ENCODE peak calls at places on chromosomes 5 and 9, in six cellular contexts. X, H, A, B, J and T are unnamed samples.

GRCh38 chr5:83149671-83150070 is 72.3 kb downstream of the XRCC4 start:
- DNase-seq in X (no peak), H (no peak), A (no peak), B (no peak), J (peak; percentile 11), T (no peak)

GRCh38 chr5:139246394-139246793 is 47.1 kb upstream of the MATR3 start:
- DNase-seq in X (no peak), H (no peak), A (no peak), B (peak; percentile 57), J (peak; percentile 36), T (no peak)

GRCh38 chr5:76617675-76618074 is 5.5 kb downstream of the F2RL2 start:
- DNase-seq in X (no peak), H (no peak), A (no peak), B (peak; percentile 70), J (peak; percentile 87), T (no peak)

GRCh38 chr9:94082553-94082952 is 1.7 kb upstream of the PTPDC1 start:
- DNase-seq in X (no peak), H (no peak), A (no peak), B (no peak), J (no peak), T (no peak)

GRCh38 chr5:68265822-68266395 is 50.4 kb downstream of the PIK3R1 start:
- DNase-seq in X (no peak), H (no peak), A (no peak), B (peak; percentile 47), J (no peak), T (no peak)

GRCh38 chr9:33125871-33126822 is 41.0 kb downstream of the B4GALT1 start:
- DNase-seq in X (no peak), H (no peak), A (no peak), B (peak; percentile 40), J (no peak), T (no peak)

GRCh38 chr5:142324871-142325676 is at the start of gene SPRY4:
- DNase-seq in X (peak; percentile 96), H (peak; percentile 79), A (peak; percentile 95), B (peak; percentile 99), J (peak; percentile 98), T (peak; percentile 79)

GRCh38 chr5:125012727-125013451 is 266.4 kb upstream of the ZNF608 start:
- DNase-seq in X (no peak), H (peak; percentile 55), A (no peak), B (no peak), J (no peak), T (no peak)

GRCh38 chr5:56358703-56359428 is 125.7 kb upstream of the ANKRD55 start:
- DNase-seq in X (no peak), H (peak; percentile 67), A (peak; percentile 24), B (no peak), J (no peak), T (no peak)

GRCh38 chr9:109574061-109574882 is 76.2 kb upstream of the PTPN3 start:
- DNase-seq in X (peak; percentile 47), H (peak; percentile 26), A (no peak), B (peak; percentile 75), J (peak; percentile 65), T (no peak)

GRCh38 chr9:16689352-16689938 is 181.0 kb downstream of the BNC2 start:
- DNase-seq in X (no peak), H (no peak), A (peak; percentile 18), B (peak; percentile 38), J (no peak), T (no peak)

GRCh38 chr9:71909887-71910601 is 949 bp downstream of the ABHD17B start:
- DNase-seq in X (no peak), H (peak; percentile 63), A (peak; percentile 67), B (peak; percentile 23), J (peak; percentile 9), T (peak; percentile 53)

GRCh38 chr9:124894035-124894740 is 32.3 kb downstream of the ARPC5L start:
- DNase-seq in X (no peak), H (no peak), A (no peak), B (no peak), J (no peak), T (no peak)

GRCh38 chr5:132464155-132464939 is 26.2 kb downstream of the IRF1 start:
- DNase-seq in X (no peak), H (no peak), A (no peak), B (no peak), J (no peak), T (peak; percentile 47)

GRCh38 chr9:129554649-129555048 is 66.3 kb downstream of the C9orf50 start:
- DNase-seq in X (no peak), H (no peak), A (no peak), B (peak; percentile 35), J (no peak), T (no peak)

GRCh38 chr9:727767-728166 is 113.7 kb upstream of the DMRT1 start:
- DNase-seq in X (no peak), H (no peak), A (no peak), B (no peak), J (no peak), T (no peak)
- TF ChIP-seq CTCF in X (no peak), H (no peak), A (no peak), B (no peak), J (no peak), T (no peak)

GRCh38 chr5:42089705-42090104 is 164.6 kb downstream of the FBXO4 start:
- DNase-seq in X (no peak), H (no peak), A (no peak), B (no peak), J (no peak), T (no peak)
- TF ChIP-seq CTCF in X (no peak), H (no peak), A (no peak), B (no peak), J (no peak), T (no peak)

GRCh38 chr9:35142037-35142436 is 19.8 kb upstream of the UNC13B start:
- DNase-seq in X (no peak), H (no peak), A (no peak), B (no peak), J (no peak), T (no peak)
- TF ChIP-seq CTCF in X (no peak), H (no peak), A (no peak), B (no peak), J (no peak), T (no peak)

GRCh38 chr5:111472096-111472495 is 40.2 kb downstream of the STARD4 start:
- DNase-seq in X (no peak), H (no peak), A (no peak), B (no peak), J (no peak), T (no peak)

GRCh38 chr5:111469293-111469896 is 42.9 kb downstream of the STARD4 start:
- DNase-seq in X (no peak), H (no peak), A (no peak), B (no peak), J (no peak), T (no peak)

GRCh38 chr5:111472579-111472978 is 39.8 kb downstream of the STARD4 start:
- DNase-seq in X (no peak), H (no peak), A (no peak), B (no peak), J (no peak), T (no peak)

GRCh38 chr5:111469905-111470304 is 42.4 kb downstream of the STARD4 start:
- DNase-seq in X (no peak), H (no peak), A (no peak), B (no peak), J (no peak), T (no peak)
- TF ChIP-seq CTCF in X (no peak), H (no peak), A (no peak), B (peak; percentile 0), J (no peak), T (no peak)

GRCh38 chr9:14214065-14214684 is 99.8 kb downstream of the NFIB start:
- DNase-seq in X (no peak), H (no peak), A (no peak), B (no peak), J (no peak), T (no peak)
- TF ChIP-seq CTCF in X (no peak), H (no peak), A (no peak), B (no peak), J (no peak), T (no peak)

GRCh38 chr9:134637241-134637640 is 4.4 kb upstream of the COL5A1 start:
- DNase-seq in X (no peak), H (no peak), A (no peak), B (no peak), J (no peak), T (no peak)
- TF ChIP-seq CTCF in X (no peak), H (no peak), A (no peak), B (no peak), J (no peak), T (no peak)